ENCODE peak calls at places on chromosomes 6 and 20, in seven cellular contexts. D, G, A, N, P, S and W are unnamed samples.

GRCh38 chr6:111650049-111650448 is 44.4 kb upstream of the TRAF3IP2 start:
- DNase-seq in S (peak; percentile 64), G (no peak), P (no peak), A (no peak), N (no peak), D (no peak), W (no peak)

GRCh38 chr6:37584654-37585522 is 85.2 kb upstream of the CCDC167 start:
- DNase-seq in S (no peak), P (no peak), N (no peak), G (no peak), A (no peak), D (no peak), W (no peak)

GRCh38 chr6:21074484-21074883 is 519.1 kb upstream of the SOX4 start:
- DNase-seq in S (no peak), A (no peak), G (no peak), P (no peak), D (no peak), N (no peak), W (no peak)

GRCh38 chr20:53274807-53275206 is 302.6 kb downstream of the TSHZ2 start:
- DNase-seq in D (no peak), S (no peak), A (no peak), N (no peak), P (no peak), G (no peak), W (no peak)

GRCh38 chr20:1202762-1203504 is at the start of gene C20orf202:
- DNase-seq in G (no peak), A (no peak), N (no peak), P (no peak), S (no peak), D (no peak), W (no peak)

GRCh38 chr6:16082367-16082766 is 46.5 kb upstream of the MYLIP start:
- DNase-seq in S (no peak), A (no peak), N (no peak), G (no peak), P (no peak), D (no peak), W (no peak)

GRCh38 chr6:136324981-136325380 is 35.3 kb upstream of the BCLAF1 start:
- DNase-seq in S (no peak), A (no peak), G (no peak), D (no peak), N (peak; percentile 29), P (no peak), W (no peak)

GRCh38 chr6:113859349-113860164 is 2.4 kb downstream of the MARCKS start:
- DNase-seq in A (peak; percentile 39), S (peak; percentile 89), N (no peak), P (no peak), D (no peak), G (peak; percentile 29), W (peak; percentile 49)

GRCh38 chr20:36950432-36951197 is 893 bp downstream of the SAMHD1 start:
- DNase-seq in A (peak; percentile 25), G (peak; percentile 65), D (no peak), P (no peak), N (peak; percentile 53), S (no peak), W (no peak)

GRCh38 chr20:56222945-56223344 is 25.6 kb upstream of the MC3R start:
- DNase-seq in A (no peak), P (no peak), N (no peak), D (no peak), S (no peak), G (no peak), W (no peak)

GRCh38 chr6:11323666-11324452 is 91.4 kb upstream of the NEDD9 start:
- DNase-seq in N (peak; percentile 92), S (no peak), P (no peak), A (no peak), D (no peak), G (no peak), W (no peak)

GRCh38 chr6:30684386-30685156 is 1.9 kb downstream of the PPP1R18 start:
- DNase-seq in S (peak; percentile 90), G (peak; percentile 53), N (peak; percentile 72), A (no peak), P (no peak), D (no peak), W (no peak)

GRCh38 chr6:42211726-42212125 is 5.9 kb downstream of the MRPS10 start:
- DNase-seq in N (no peak), A (no peak), S (no peak), D (no peak), G (no peak), P (no peak), W (no peak)

GRCh38 chr20:62267543-62267942 is 29.2 kb downstream of the OSBPL2 start:
- DNase-seq in P (no peak), G (no peak), D (no peak), S (no peak), N (no peak), A (no peak), W (no peak)

GRCh38 chr20:25066386-25066785 is 8.4 kb upstream of the ACSS1 start:
- DNase-seq in P (no peak), S (no peak), N (no peak), A (peak; percentile 8), D (no peak), G (no peak), W (no peak)

GRCh38 chr20:64142546-64142945 is 21.7 kb upstream of the MYT1 start:
- DNase-seq in A (peak; percentile 6), S (peak; percentile 50), D (no peak), N (no peak), G (no peak), P (no peak), W (no peak)

GRCh38 chr6:39948156-39948850 is 14.0 kb upstream of the MOCS1 start:
- DNase-seq in A (no peak), S (no peak), N (no peak), P (no peak), D (no peak), G (no peak), W (no peak)

GRCh38 chr20:3836132-3836531 is 10.5 kb upstream of the MAVS start:
- DNase-seq in G (no peak), S (no peak), A (no peak), P (no peak), D (no peak), N (no peak), W (no peak)

GRCh38 chr6:142940487-142940886 is 4.5 kb downstream of the HIVEP2 start:
- DNase-seq in D (no peak), P (no peak), A (no peak), N (no peak), G (peak; percentile 64), S (no peak), W (no peak)

GRCh38 chr6:129492260-129492659 is 217.7 kb downstream of the ARHGAP18 start:
- DNase-seq in D (no peak), G (no peak), P (no peak), S (no peak), N (no peak), A (no peak), W (no peak)